ENCODE peak calls at places on chromosome 22, in ten cellular contexts. L, M, A, Q, Z, U, Y, R, D and X are unnamed samples.

GRCh38 chr22:40743740-40744139 is 64.5 kb downstream of the MCHR1 start:
- DNase-seq in L (no peak), M (no peak), A (no peak), Q (no peak), Z (no peak), U (no peak), Y (no peak), R (no peak), D (no peak), X (no peak)

GRCh38 chr22:42203609-42204008 is 66.8 kb downstream of the TCF20 start:
- DNase-seq in L (no peak), M (no peak), A (no peak), Q (no peak), Z (no peak), U (no peak), Y (no peak), R (no peak), D (no peak), X (no peak)

GRCh38 chr22:45196308-45196707 is 32.6 kb downstream of the NUP50 start:
- DNase-seq in L (no peak), M (no peak), A (no peak), Q (no peak), Z (no peak), U (no peak), Y (no peak), R (no peak), D (no peak), X (no peak)

GRCh38 chr22:40153705-40154104 is 24.0 kb upstream of the TNRC6B start:
- DNase-seq in L (no peak), M (no peak), A (no peak), Q (no peak), Z (no peak), U (no peak), Y (no peak), R (no peak), D (no peak), X (no peak)

GRCh38 chr22:41382098-41382578 is 396 bp downstream of the TEF start:
- DNase-seq in L (peak; percentile 79), M (peak; percentile 74), A (peak; percentile 42), Q (peak; percentile 89), Z (peak; percentile 31), U (peak; percentile 45), Y (peak; percentile 63), R (no peak), D (peak; percentile 59), X (peak; percentile 62)

GRCh38 chr22:37661160-37661924 is 2.8 kb downstream of the PDXP start:
- DNase-seq in L (peak; percentile 53), M (no peak), A (peak; percentile 56), Q (no peak), Z (no peak), U (no peak), Y (peak; percentile 24), R (no peak), D (peak; percentile 70), X (peak; percentile 77)

GRCh38 chr22:37237371-37238268 is 6.4 kb downstream of the RAC2 start:
- DNase-seq in L (no peak), M (peak; percentile 4), A (peak; percentile 34), Q (no peak), Z (no peak), U (no peak), Y (no peak), R (no peak), D (peak; percentile 43), X (no peak)

GRCh38 chr22:40220316-40221054 is 42.8 kb downstream of the TNRC6B start:
- DNase-seq in L (no peak), M (no peak), A (no peak), Q (no peak), Z (no peak), U (no peak), Y (no peak), R (no peak), D (peak; percentile 57), X (no peak)

GRCh38 chr22:23380230-23380573 is 199.9 kb downstream of the IGLL1 start:
- DNase-seq in L (peak; percentile 3), M (no peak), A (no peak), Q (no peak), Z (no peak), U (no peak), Y (no peak), R (no peak), D (no peak), X (no peak)

GRCh38 chr22:42282943-42283287 is 12.5 kb upstream of the TCF20 start:
- DNase-seq in L (no peak), M (no peak), A (no peak), Q (no peak), Z (no peak), U (no peak), Y (no peak), R (no peak), D (no peak), X (no peak)